ENCODE peak calls at places on chromosomes 16 and 17, in eight cellular contexts. W, G, Y, R, Q, M, H and I are unnamed samples.

GRCh38 chr16:65624696-65625095 is 502.8 kb upstream of the CDH11 start:
- DNase-seq in W (no peak), M (no peak), R (no peak), Y (no peak), Q (no peak), G (no peak), H (no peak), I (no peak)

GRCh38 chr16:82639263-82639662 is 12.5 kb downstream of the CDH13 start:
- DNase-seq in G (no peak), H (no peak), Q (no peak), W (no peak), R (no peak), Y (no peak), M (no peak), I (no peak)

GRCh38 chr17:561118-561517 is 153.5 kb downstream of the VPS53 start:
- DNase-seq in Q (no peak), G (no peak), W (peak; percentile 85), R (no peak), Y (no peak), H (no peak), M (no peak), I (no peak)

GRCh38 chr16:85235988-85236831 is 123.9 kb upstream of the CIBAR2 start:
- DNase-seq in H (no peak), R (no peak), Y (no peak), Q (no peak), W (no peak), M (no peak), G (no peak), I (no peak)

GRCh38 chr17:81481011-81481799 is 31.4 kb downstream of the ACTG1 start:
- DNase-seq in G (no peak), W (peak; percentile 46), H (peak; percentile 51), Y (peak; percentile 87), Q (peak; percentile 76), R (peak; percentile 66), M (peak; percentile 68), I (peak; percentile 73)

GRCh38 chr17:81870155-81870977 is 771 bp downstream of the ARHGDIA start:
- DNase-seq in Y (peak; percentile 69), H (no peak), Q (peak; percentile 62), M (no peak), W (peak; percentile 69), G (peak; percentile 91), R (no peak), I (no peak)

GRCh38 chr17:61511480-61512182 is 59.4 kb downstream of the TBX4 start:
- DNase-seq in H (no peak), M (no peak), W (no peak), R (no peak), Y (no peak), Q (no peak), G (no peak), I (no peak)

GRCh38 chr17:29583324-29584248 is 5.9 kb downstream of the GIT1 start:
- DNase-seq in G (no peak), H (no peak), W (no peak), M (no peak), Q (no peak), R (no peak), Y (no peak), I (no peak)

GRCh38 chr16:84785843-84786538 is 33.8 kb upstream of the CRISPLD2 start:
- DNase-seq in M (no peak), Y (no peak), H (no peak), W (peak; percentile 70), R (no peak), Q (no peak), G (peak; percentile 66), I (no peak)

GRCh38 chr17:30969989-30970680 is 704 bp upstream of the RNF135 start:
- DNase-seq in Y (peak; percentile 54), Q (peak; percentile 60), G (no peak), W (no peak), M (no peak), R (peak; percentile 10), H (no peak), I (no peak)

GRCh38 chr17:81135503-81136283 is 29.6 kb upstream of the PVALEF start:
- DNase-seq in M (peak; percentile 40), R (no peak), G (no peak), Y (no peak), H (no peak), W (no peak), Q (no peak), I (peak; percentile 46)

GRCh38 chr16:72942021-72942420 is 105.9 kb downstream of the ZFHX3 start:
- DNase-seq in W (no peak), R (no peak), Y (no peak), Q (no peak), M (no peak), H (no peak), G (no peak), I (no peak)

GRCh38 chr17:44353656-44354331 is 8.7 kb downstream of the GRN start:
- DNase-seq in Q (peak; percentile 72), M (no peak), G (peak; percentile 83), R (no peak), Y (peak; percentile 81), W (no peak), H (no peak), I (no peak)

GRCh38 chr16:69482410-69482951 is 58.1 kb downstream of the CYB5B start:
- DNase-seq in R (no peak), H (no peak), Y (peak; percentile 15), G (no peak), W (peak; percentile 27), M (no peak), Q (no peak), I (no peak)

GRCh38 chr17:55845385-55845784 is 94.5 kb downstream of the PCTP start:
- DNase-seq in H (peak; percentile 8), Y (peak; percentile 84), R (no peak), M (peak; percentile 7), Q (peak; percentile 81), W (peak; percentile 20), G (peak; percentile 74), I (no peak)

GRCh38 chr17:27764589-27764988 is 35.7 kb downstream of the NOS2 start:
- DNase-seq in H (no peak), Q (no peak), M (no peak), G (no peak), R (no peak), W (no peak), Y (no peak), I (peak; percentile 70)

GRCh38 chr16:27880312-27880711 is 183.2 kb downstream of the GSG1L start:
- DNase-seq in Q (no peak), Y (peak; percentile 22), R (no peak), H (no peak), M (no peak), G (no peak), W (no peak), I (no peak)

GRCh38 chr16:46920402-46921068 is 36.4 kb downstream of the GPT2 start:
- DNase-seq in W (no peak), Y (no peak), M (no peak), Q (no peak), H (no peak), G (no peak), R (no peak), I (no peak)
- H3K27ac ChIP-seq in W (no peak overlapping the region), Y (no peak overlapping the region), M (no peak overlapping the region), Q (no peak overlapping the region), H (no peak overlapping the region), G (no peak overlapping the region), R (no peak overlapping the region), I (peak overlapping the region; percentile 24)

DNA sequence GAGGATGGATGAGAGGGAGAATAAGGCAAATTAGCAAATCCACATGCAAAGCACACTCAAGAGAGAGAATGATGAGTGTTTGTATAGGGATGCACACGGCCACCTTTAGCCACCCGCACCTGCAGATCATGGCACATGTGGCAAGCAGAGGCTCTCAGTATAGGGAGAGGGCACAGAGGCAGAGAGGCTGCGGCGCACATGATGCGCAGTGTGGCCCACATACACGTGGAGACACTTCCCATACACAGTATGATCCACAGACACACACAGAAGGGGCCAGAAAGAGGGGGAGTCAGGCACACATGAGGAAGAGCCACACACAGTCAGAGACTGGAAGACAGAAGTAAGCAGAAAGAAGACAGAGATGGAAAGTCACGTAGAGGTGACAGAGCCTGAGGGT is 6.5 kb upstream of the CHD3 start:
- DNase-seq in M (no peak), W (no peak), R (no peak), H (no peak), G (no peak), Q (peak; percentile 27), Y (no peak), I (no peak)
- H3K27ac ChIP-seq in M (no peak overlapping the region), W (no peak overlapping the region), R (peak overlapping the region; percentile 60), H (peak overlapping the region; percentile 41), G (no peak overlapping the region), Q (no peak overlapping the region), Y (no peak overlapping the region), I (no peak overlapping the region)

GRCh38 chr16:29899516-29900101 is at the start of gene SEZ6L2:
- DNase-seq in H (no peak), G (no peak), Q (peak; percentile 96), R (no peak), M (peak; percentile 71), W (peak; percentile 86), Y (peak; percentile 92), I (peak; percentile 19)
- H3K27ac ChIP-seq in H (no peak within 1 kb of the TSS), G (no peak within 1 kb of the TSS), Q (no peak within 1 kb of the TSS), R (no peak within 1 kb of the TSS), M (peak within 1 kb of the TSS; percentile 99), W (peak within 1 kb of the TSS; percentile 88), Y (no peak within 1 kb of the TSS), I (peak within 1 kb of the TSS; percentile 91)

GRCh38 chr16:89908236-89908635 is 10.4 kb upstream of the MC1R start:
- DNase-seq in G (no peak), Q (no peak), R (no peak), H (no peak), M (no peak), W (no peak), Y (no peak), I (no peak)

GRCh38 chr16:89906141-89907025 is 12.3 kb upstream of the MC1R start:
- DNase-seq in Q (no peak), R (no peak), H (no peak), M (no peak), G (no peak), W (no peak), Y (no peak), I (no peak)

GRCh38 chr16:89905511-89906140 is 13.0 kb upstream of the MC1R start:
- DNase-seq in H (no peak), M (no peak), Q (no peak), W (no peak), Y (no peak), G (no peak), R (no peak), I (no peak)

GRCh38 chr16:89904606-89905510 is 13.8 kb upstream of the MC1R start:
- DNase-seq in R (no peak), G (no peak), W (no peak), M (no peak), Y (no peak), H (no peak), Q (no peak), I (no peak)

DNA sequence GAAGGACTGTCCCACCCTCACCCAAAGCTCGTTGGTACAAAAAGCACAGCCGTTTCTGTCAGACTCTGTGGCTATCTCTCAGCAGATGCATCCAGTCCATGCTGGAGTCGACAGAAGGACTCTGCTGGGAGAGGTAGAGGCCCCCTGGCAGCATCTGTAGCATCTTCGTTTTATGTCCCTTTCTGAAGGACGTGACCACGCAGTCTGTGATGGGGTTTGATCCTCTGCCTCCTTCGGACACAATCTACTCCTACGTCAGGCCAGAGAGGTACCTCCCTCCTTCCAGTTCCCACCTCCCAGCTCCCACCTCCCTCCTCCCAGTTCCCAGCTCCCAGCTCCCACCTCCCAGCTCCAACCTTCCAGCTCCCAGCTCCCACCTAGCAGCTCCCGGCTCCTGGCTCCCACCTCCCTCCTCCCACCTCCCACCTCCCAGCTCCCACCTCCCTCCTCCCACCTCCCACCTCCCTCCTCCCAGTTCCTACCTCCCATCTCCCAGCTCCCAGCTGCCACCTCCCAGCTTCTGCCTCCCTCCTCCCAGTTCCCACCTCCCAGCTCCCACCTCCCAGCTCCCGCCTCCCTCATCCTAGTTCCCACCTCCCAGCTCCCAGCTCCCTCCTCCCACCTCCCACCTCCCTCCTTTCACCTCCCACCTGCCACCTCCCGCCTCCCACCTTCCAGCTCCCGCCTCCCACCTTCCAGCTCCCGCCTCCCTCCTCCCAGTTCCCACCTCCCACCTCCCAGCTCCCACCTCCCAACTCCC is 11.4 kb upstream of the MC1R start:
- DNase-seq in H (no peak), Y (no peak), W (no peak), G (no peak), M (no peak), Q (no peak), R (no peak), I (no peak)
- H3K27ac ChIP-seq in H (no peak overlapping the region), Y (no peak overlapping the region), W (no peak overlapping the region), G (no peak overlapping the region), M (no peak overlapping the region), Q (no peak overlapping the region), R (no peak overlapping the region), I (no peak overlapping the region)